ENCODE peak calls at places on chromosomes 2 and 18, in four cellular contexts. B is naive thymus-derived CD4-positive, alpha-beta T cell; Y is D341Med; H is NCI-H446 treated with DMSO at 0.1 percent for 48 hours. C is an unnamed sample.

GRCh38 chr2:145186303-145186702 is 666.4 kb upstream of the ZEB2 start:
- DNase-seq in Y (no peak), H (no peak), B (no peak), C (no peak)

GRCh38 chr2:85183481-85183880 is 50.3 kb downstream of the TCF7L1 start:
- DNase-seq in H (no peak), B (no peak), Y (no peak), C (no peak)

GRCh38 chr2:235842941-235843340 is 325.2 kb downstream of the GBX2 start:
- DNase-seq in Y (no peak), B (no peak), H (no peak), C (no peak)

GRCh38 chr18:2997846-2998599 is 14.9 kb downstream of the LPIN2 start:
- DNase-seq in B (no peak), H (no peak), Y (no peak), C (no peak)

GRCh38 chr18:24913507-24914147 is 438.3 kb downstream of the ZNF521 start:
- DNase-seq in B (no peak), Y (no peak), H (peak), C (no peak)

GRCh38 chr2:42328148-42328833 is 32.7 kb downstream of the COX7A2L start:
- DNase-seq in H (no peak), Y (no peak), B (no peak), C (no peak)

GRCh38 chr2:235330775-235331438 is 162.9 kb upstream of the AGAP1 start:
- DNase-seq in B (no peak), Y (no peak), H (peak), C (no peak)

GRCh38 chr2:233477548-233478433 is 88.8 kb downstream of the USP40 start:
- DNase-seq in H (no peak), Y (peak), B (no peak), C (no peak)

GRCh38 chr2:150532883-150533282 is 45.4 kb upstream of the RND3 start:
- DNase-seq in H (no peak), B (no peak), Y (no peak), C (no peak)

GRCh38 chr2:30428034-30428662 is 18.9 kb upstream of the LCLAT1 start:
- DNase-seq in Y (no peak), B (no peak), H (no peak), C (no peak)

GRCh38 chr2:225100856-225101294 is 58.6 kb upstream of the DOCK10 start:
- DNase-seq in Y (no peak), H (no peak), B (no peak), C (no peak)

C was measured in KG1.